ENCODE peak calls at places on chromosomes 11 and 22, in four cellular contexts. M is IMR-90, O is H1, E is trophoblast cell. G is an unnamed sample.

GRCh38 chr11:94895971-94896370 is 77.4 kb downstream of the CWC15 start:
- DNase-seq in O (no peak), M (peak; percentile 73), E (no peak), G (no peak)

GRCh38 chr11:113664069-113664980 is 41.8 kb downstream of the TMPRSS5 start:
- DNase-seq in O (no peak), M (peak; percentile 58), E (no peak), G (no peak)

GRCh38 chr22:37559521-37559900 is 769 bp upstream of the CDC42EP1 start:
- DNase-seq in E (no peak), M (no peak), O (no peak), G (peak; percentile 36)

GRCh38 chr11:119895981-119896380 is 167.0 kb upstream of the NECTIN1 start:
- DNase-seq in M (no peak), E (no peak), O (no peak), G (no peak)

GRCh38 chr11:69126286-69126685 is 29.4 kb upstream of the SMIM38 start:
- DNase-seq in E (no peak), O (no peak), M (no peak), G (peak; percentile 25)

GRCh38 chr11:13358871-13359270 is 81.3 kb downstream of the BMAL1 start:
- DNase-seq in M (peak; percentile 77), O (no peak), E (no peak), G (no peak)

GRCh38 chr11:46906596-46906995 is 11.8 kb downstream of the LRP4 start:
- DNase-seq in M (peak; percentile 52), O (peak; percentile 62), E (no peak), G (peak; percentile 71)

GRCh38 chr22:39470462-39471335 is 13.9 kb downstream of the MGAT3 start:
- DNase-seq in E (no peak), M (no peak), O (no peak), G (no peak)

GRCh38 chr22:46051646-46052045 is 74.7 kb upstream of the WNT7B start:
- DNase-seq in M (no peak), O (no peak), E (no peak), G (no peak)

GRCh38 chr22:18056161-18056666 is 21.6 kb upstream of the PEX26 start:
- DNase-seq in O (no peak), M (peak; percentile 76), E (no peak), G (no peak)

GRCh38 chr11:66809592-66809991 is 33.6 kb upstream of the RCE1 start:
- DNase-seq in M (no peak), O (no peak), E (no peak), G (no peak)

GRCh38 chr11:69646493-69647201 is 5.7 kb downstream of the CCND1 start:
- DNase-seq in M (no peak), E (no peak), O (no peak), G (peak; percentile 28)

GRCh38 chr11:111162306-111162705 is 83.2 kb upstream of the POU2AF2 start:
- DNase-seq in E (no peak), M (peak; percentile 59), O (no peak), G (no peak)

GRCh38 chr11:78808903-78809302 is 234.2 kb upstream of the NARS2 start:
- DNase-seq in M (no peak), E (no peak), O (no peak), G (no peak)

GRCh38 chr11:125132071-125132470 is 20.6 kb upstream of the TMEM218 start:
- DNase-seq in E (no peak), O (no peak), M (peak; percentile 55), G (no peak)

GRCh38 chr22:20566420-20567260 is 59.2 kb downstream of the MED15 start:
- DNase-seq in E (peak; percentile 29), O (no peak), M (peak; percentile 82), G (no peak)

GRCh38 chr22:36769541-36769940 is 6.4 kb downstream of the IFT27 start:
- DNase-seq in O (no peak), M (no peak), E (no peak), G (no peak)

GRCh38 chr11:122696662-122697061 is 41.1 kb downstream of the UBASH3B start:
- DNase-seq in M (no peak), E (no peak), O (no peak), G (no peak)

GRCh38 chr11:126098204-126098769 is 35.6 kb upstream of the CDON start:
- DNase-seq in M (no peak), E (no peak), O (no peak), G (no peak)

GRCh38 chr11:64751136-64751535 is 7.2 kb upstream of the RASGRP2 start:
- DNase-seq in O (no peak), M (no peak), E (no peak), G (no peak)

GRCh38 chr11:64752106-64752970 is 7.4 kb downstream of the PYGM start:
- DNase-seq in O (no peak), E (no peak), M (no peak), G (no peak)

GRCh38 chr11:64751580-64751979 is 7.6 kb upstream of the RASGRP2 start:
- DNase-seq in E (no peak), M (no peak), O (no peak), G (no peak)

GRCh38 chr11:64747961-64748715 is 4.2 kb upstream of the RASGRP2 start:
- DNase-seq in E (no peak), O (no peak), M (peak; percentile 66), G (no peak)

GRCh38 chr11:64750361-64751054 is 6.6 kb upstream of the RASGRP2 start:
- DNase-seq in O (no peak), E (no peak), M (no peak), G (peak; percentile 26)
- H2BK5ac ChIP-seq in O (no peak overlapping the region), E (no peak overlapping the region), M (no peak overlapping the region), G (no peak overlapping the region)

GRCh38 chr22:50470491-50470890 is 4.3 kb downstream of the SBF1 start:
- DNase-seq in O (no peak), M (no peak), E (no peak), G (no peak)
- H3K4me2 ChIP-seq in O (no peak overlapping the region), M (no peak overlapping the region), E (no peak overlapping the region), G (no peak overlapping the region)

DNA sequence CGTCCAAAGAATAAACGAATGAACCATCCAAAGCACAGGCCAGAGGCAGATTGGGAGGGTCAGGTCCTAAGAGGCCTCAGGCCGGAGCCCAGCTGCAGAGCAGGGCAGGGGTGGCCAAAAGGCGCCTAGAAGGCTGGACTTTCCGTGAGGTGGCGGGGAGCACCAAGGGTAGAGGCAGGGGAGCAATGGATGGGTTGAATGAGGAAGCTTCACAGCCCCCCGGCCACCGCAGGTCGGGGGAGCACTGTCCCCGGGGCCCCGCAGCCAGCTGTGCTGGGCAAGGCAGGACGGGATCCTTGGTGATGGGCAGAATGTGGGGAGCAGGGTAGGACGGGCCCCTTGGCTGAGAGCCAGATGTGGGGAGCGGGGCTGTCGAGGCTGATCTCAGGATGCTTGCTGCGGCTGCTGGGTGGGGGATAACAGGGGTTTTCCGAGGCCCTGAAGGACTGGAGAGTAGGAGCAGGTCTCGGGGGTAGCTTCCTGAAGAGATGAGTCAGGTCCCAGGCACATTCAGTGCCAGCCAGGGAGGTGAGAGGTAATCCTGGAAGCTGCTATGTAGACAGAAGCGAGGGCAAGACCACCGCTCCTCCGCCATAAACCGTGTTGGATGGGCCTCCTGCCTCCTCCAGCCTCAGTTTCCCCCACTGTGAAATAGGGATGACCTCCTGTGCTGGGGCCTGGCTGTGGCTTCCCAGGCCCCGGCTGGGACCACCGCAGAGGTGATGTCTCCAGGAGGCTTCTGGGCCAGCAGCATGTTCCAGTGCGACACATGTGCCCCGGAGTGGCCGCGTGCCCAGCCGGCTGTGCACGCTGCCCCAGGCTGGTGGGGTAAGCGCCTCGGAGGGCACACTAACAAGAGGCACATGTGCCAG is 34.6 kb upstream of the KCNQ1OT1 start:
- DNase-seq in E (no peak), M (peak; percentile 19), O (no peak), G (no peak)
- H2BK5ac ChIP-seq in E (no peak overlapping the region), M (no peak overlapping the region), O (no peak overlapping the region), G (no peak overlapping the region)

GRCh38 chr11:1870326-1870696 is 17.4 kb downstream of the LSP1 start:
- DNase-seq in M (no peak), E (no peak), O (no peak), G (no peak)

GRCh38 chr11:1872267-1872985 is 19.3 kb downstream of the PRR33 start:
- DNase-seq in M (no peak), E (no peak), O (no peak), G (no peak)

GRCh38 chr11:1871531-1871930 is 18.6 kb downstream of the LSP1 start:
- DNase-seq in M (no peak), E (no peak), O (no peak), G (no peak)

GRCh38 chr11:1869427-1870325 is 16.8 kb downstream of the LSP1 start:
- DNase-seq in M (no peak), E (no peak), O (no peak), G (no peak)

DNA sequence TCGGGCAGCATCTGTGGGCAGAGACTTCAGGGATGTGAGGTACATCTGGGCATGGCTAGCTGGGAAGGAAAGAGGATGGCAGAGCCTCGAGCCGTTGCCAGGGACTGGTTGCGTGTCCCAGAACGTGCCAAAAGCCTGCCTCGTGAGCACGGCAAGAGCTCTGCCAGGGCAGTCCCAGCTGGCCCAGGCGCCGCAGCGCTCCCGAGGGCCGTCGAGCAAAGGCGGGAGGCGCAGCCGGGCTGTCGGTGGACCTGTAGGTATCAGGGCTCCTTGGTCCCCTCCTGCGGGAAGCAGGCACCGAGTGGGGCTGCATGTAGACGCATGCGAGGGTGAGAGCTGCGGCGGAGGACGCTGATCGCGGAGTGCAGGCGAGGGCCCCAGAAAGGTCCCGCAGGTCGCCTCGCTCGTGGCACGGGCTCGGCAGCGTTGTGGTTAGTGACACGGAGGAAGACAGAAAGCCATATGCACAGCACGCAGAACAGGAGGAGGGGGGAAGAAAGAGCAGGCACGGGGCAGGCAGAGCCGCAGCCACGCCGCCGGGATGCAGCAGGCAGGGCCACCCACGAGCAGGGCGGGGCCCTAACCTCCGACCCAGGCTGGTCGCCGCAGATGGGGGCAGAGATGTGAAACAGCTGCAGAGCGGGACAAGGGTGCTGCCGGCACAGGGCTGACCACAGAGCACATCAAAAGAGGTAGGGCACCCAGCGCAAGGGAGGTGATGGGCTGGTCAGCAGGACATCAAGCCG is 18.0 kb downstream of the LSP1 start:
- DNase-seq in E (no peak), M (no peak), O (no peak), G (no peak)
- H3K4me2 ChIP-seq in E (no peak overlapping the region), M (no peak overlapping the region), O (no peak overlapping the region), G (no peak overlapping the region)

G was measured in H9.